ENCODE peak calls at places on chromosomes 11 and 22, in seven cellular contexts. G is keratinocyte, R is AG04450, Y is aorta, Z is tibial artery, V is kidney, T is H1. X is an unnamed sample.

GRCh38 chr11:46330154-46330886 is 16.9 kb upstream of the DGKZ start:
- DNase-seq in R (no peak), Y (no peak), V (no peak), T (no peak), Z (no peak), G (no peak), X (no peak)

GRCh38 chr11:82176365-82176764 is 557.3 kb downstream of the FAM181B start:
- DNase-seq in T (no peak), G (no peak), Y (no peak), Z (no peak), R (no peak), V (no peak), X (no peak)

GRCh38 chr22:37282385-37282677 is at the start of gene CYTH4:
- DNase-seq in Z (peak; percentile 59), T (no peak), R (no peak), Y (peak; percentile 91), G (no peak), V (peak; percentile 89), X (peak; percentile 72)

GRCh38 chr22:26416670-26417270 is 12.3 kb upstream of the ASPHD2 start:
- DNase-seq in T (peak; percentile 70), R (peak; percentile 39), G (peak; percentile 41), V (no peak), Z (no peak), Y (no peak), X (peak; percentile 46)

GRCh38 chr22:48644108-48644507 is 1183.6 kb downstream of the BRD1 start:
- DNase-seq in Y (no peak), G (no peak), V (no peak), T (no peak), Z (no peak), R (no peak), X (no peak)

GRCh38 chr11:59429924-59430516 is 3.8 kb upstream of the OR5A2 start:
- DNase-seq in R (peak; percentile 18), Z (no peak), Y (no peak), V (no peak), G (peak; percentile 19), T (no peak), X (peak; percentile 20)

GRCh38 chr11:27926056-27926455 is 181.9 kb downstream of the KIF18A start:
- DNase-seq in V (no peak), Y (no peak), G (no peak), R (no peak), Z (no peak), T (no peak), X (no peak)

GRCh38 chr11:19953342-19953741 is 206.9 kb downstream of the DBX1 start:
- DNase-seq in T (peak; percentile 79), G (no peak), V (no peak), Y (no peak), R (no peak), Z (no peak), X (no peak)

GRCh38 chr22:31093090-31093850 is 12.2 kb downstream of the SMTN start:
- DNase-seq in G (no peak), R (no peak), T (no peak), Y (peak; percentile 88), V (no peak), Z (no peak), X (peak; percentile 13)

GRCh38 chr22:46355369-46355995 is 20.0 kb downstream of the TRMU start:
- DNase-seq in Y (peak; percentile 65), V (peak; percentile 81), R (peak; percentile 13), G (no peak), T (no peak), Z (peak; percentile 45), X (peak; percentile 78)

DNA sequence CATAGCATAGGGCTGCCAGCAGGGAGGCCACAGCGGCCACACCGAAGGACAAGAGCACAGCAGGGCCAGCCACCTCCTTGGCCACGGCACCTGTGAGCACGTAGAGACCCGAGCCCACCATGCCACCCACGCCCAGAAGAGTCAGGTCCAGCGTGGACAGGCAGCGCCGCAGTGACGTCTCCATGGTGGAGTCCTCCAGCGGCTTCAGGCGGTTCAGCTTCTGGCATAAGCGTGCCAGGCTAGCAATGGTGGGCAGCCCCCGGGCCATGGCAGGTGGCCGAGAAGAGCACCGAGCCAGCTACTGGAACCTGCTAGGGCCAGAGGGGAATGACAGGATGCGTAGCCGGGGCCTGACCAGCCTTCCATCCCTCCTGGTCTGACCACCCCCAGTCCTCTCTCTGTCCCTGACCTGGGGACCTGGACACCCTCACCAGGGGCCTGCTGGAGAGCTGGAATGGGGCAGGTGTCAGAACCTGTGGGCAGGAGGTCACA is 770 bp downstream of the SLC7A4 start:
- DNase-seq in G (no peak), R (no peak), Y (no peak), T (no peak), V (no peak), Z (no peak), X (no peak)
- H3K4me3 ChIP-seq in G (no peak overlapping the region), R (no peak overlapping the region), Y (no peak overlapping the region), T (peak overlapping the region; percentile 45), V (no peak overlapping the region), Z (no peak overlapping the region), X (no peak overlapping the region)

GRCh38 chr11:74008373-74009229 is at the start of gene UCP3:
- DNase-seq in V (no peak), T (no peak), R (no peak), Z (no peak), G (no peak), Y (no peak), X (no peak)

GRCh38 chr11:74010306-74010981 is 1.6 kb upstream of the UCP3 start:
- DNase-seq in G (no peak), Y (no peak), Z (no peak), V (no peak), T (no peak), R (no peak), X (no peak)

GRCh38 chr11:74007691-74008372 is 1.1 kb downstream of the UCP3 start:
- DNase-seq in R (no peak), T (no peak), G (no peak), Y (no peak), Z (no peak), V (no peak), X (no peak)

GRCh38 chr11:74009675-74010305 is 905 bp upstream of the UCP3 start:
- DNase-seq in V (no peak), Y (no peak), Z (no peak), G (no peak), R (no peak), T (no peak), X (no peak)

DNA sequence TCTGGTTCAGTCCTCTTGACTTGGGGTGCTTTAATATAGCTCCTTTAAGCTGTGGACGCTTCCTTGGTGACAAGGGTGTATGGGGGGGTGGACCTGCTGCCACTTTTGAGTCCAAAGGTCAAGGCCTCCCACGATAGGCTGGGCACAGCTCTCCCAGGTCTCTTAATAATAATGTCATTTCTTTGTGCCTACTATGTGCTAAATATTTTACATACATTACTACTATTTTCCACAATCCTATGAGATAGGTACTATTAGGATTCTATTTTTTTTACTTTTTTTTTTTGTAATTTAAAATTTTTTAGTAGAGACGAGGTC is 304 bp upstream of the UCP3 start:
- DNase-seq in R (no peak), Z (no peak), T (no peak), Y (no peak), V (no peak), G (no peak), X (no peak)
- H3K4me3 ChIP-seq in R (no peak overlapping the region), Z (no peak overlapping the region), T (no peak overlapping the region), Y (no peak overlapping the region), V (no peak overlapping the region), G (no peak overlapping the region), X (no peak overlapping the region)

DNA sequence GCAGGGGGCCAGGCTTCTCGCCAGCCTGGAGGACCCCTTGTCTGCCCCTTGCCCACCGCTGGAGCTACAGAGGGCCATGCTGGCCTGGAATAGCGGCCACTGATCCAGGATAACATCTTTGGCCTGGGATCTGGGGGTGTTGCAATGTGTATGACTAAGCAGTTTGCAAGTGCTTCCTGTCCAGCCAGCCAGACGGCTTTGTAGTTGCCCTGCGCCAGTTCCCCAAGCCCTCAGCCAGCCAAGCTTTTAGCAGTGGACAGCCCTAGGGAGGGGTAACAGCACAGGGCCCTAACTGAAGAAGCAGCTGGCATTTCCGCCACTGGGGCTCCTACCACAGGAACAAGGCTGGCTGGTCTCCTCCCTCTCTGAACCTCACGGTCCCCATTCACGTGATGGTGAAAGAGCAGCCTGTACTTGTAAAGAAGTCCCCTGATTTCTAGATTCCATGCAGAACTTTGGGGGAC is 32.1 kb downstream of the UQCR10 start:
- DNase-seq in G (no peak), T (no peak), Y (peak; percentile 95), R (peak; percentile 86), V (peak; percentile 95), Z (peak; percentile 93), X (peak; percentile 96)
- H3K4me3 ChIP-seq in G (no peak overlapping the region), T (no peak overlapping the region), Y (no peak overlapping the region), R (no peak overlapping the region), V (no peak overlapping the region), Z (no peak overlapping the region), X (no peak overlapping the region)

DNA sequence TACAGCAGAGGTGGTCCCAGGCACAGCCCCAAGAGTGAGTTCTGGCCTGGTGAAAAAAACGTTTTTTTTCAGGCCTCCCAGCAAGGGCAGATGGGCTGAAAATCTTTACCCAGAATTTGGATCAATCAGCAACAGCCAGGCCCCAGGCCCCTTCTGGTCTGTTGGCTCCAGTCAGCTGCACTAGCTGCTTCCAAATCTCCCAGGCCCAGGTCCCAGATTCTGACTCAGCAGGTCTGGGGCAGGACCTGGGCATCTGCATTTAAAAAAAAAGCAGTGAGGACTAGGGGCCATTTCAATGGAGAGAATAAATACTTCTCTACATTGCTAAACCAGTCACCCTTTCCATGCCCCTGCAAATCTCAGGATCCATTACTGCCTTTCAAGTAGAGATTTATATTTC is 4.3 kb downstream of the SLC15A3 start:
- DNase-seq in Z (no peak), Y (peak; percentile 47), R (no peak), T (no peak), V (no peak), G (no peak), X (no peak)
- H3K4me3 ChIP-seq in Z (no peak overlapping the region), Y (no peak overlapping the region), R (no peak overlapping the region), T (no peak overlapping the region), V (no peak overlapping the region), G (no peak overlapping the region), X (no peak overlapping the region)

GRCh38 chr22:20550851-20551744 is 43.7 kb downstream of the MED15 start:
- DNase-seq in V (no peak), Z (peak; percentile 55), R (no peak), Y (peak; percentile 82), T (no peak), G (no peak), X (peak; percentile 78)
- H3K4me3 ChIP-seq in V (no peak overlapping the region), Z (peak overlapping the region; percentile 4), R (no peak overlapping the region), Y (no peak overlapping the region), T (no peak overlapping the region), G (no peak overlapping the region), X (no peak overlapping the region)